ENCODE peak calls at places on chromosomes 13 and 19, in six cellular contexts. One of them, this sample, is unnamed.

GRCh38 chr13:56909896-56910600 is 230.7 kb upstream of the PRR20A start:
- DNase-seq in K562: no peak
- DNase-seq in IMR-90: no peak
- DNase-seq in H1: no peak
- DNase-seq in GM12878: no peak
- DNase-seq in HepG2: no peak
- DNase-seq in this sample: no peak

GRCh38 chr13:44365899-44366298 is 7.7 kb upstream of the SERP2 start:
- DNase-seq in K562: no peak
- DNase-seq in IMR-90: no peak
- DNase-seq in H1: no peak
- DNase-seq in GM12878: no peak
- DNase-seq in HepG2: peak; percentile 21
- DNase-seq in this sample: no peak

GRCh38 chr19:31214086-31214485 is 135.2 kb downstream of the TSHZ3 start:
- DNase-seq in K562: peak; percentile 41
- DNase-seq in IMR-90: peak; percentile 100
- DNase-seq in H1: no peak
- DNase-seq in GM12878: no peak
- DNase-seq in HepG2: no peak
- DNase-seq in this sample: no peak

GRCh38 chr13:23575632-23576031 is 5.4 kb downstream of the TNFRSF19 start:
- DNase-seq in K562: no peak
- DNase-seq in IMR-90: no peak
- DNase-seq in H1: no peak
- DNase-seq in GM12878: no peak
- DNase-seq in HepG2: no peak
- DNase-seq in this sample: no peak

GRCh38 chr19:23804676-23805075 is 46.0 kb upstream of the ZNF681 start:
- DNase-seq in K562: no peak
- DNase-seq in IMR-90: no peak
- DNase-seq in H1: no peak
- DNase-seq in GM12878: no peak
- DNase-seq in HepG2: no peak
- DNase-seq in this sample: no peak

GRCh38 chr13:110306960-110307696 is at the start of the genes COL4A1 and COL4A2:
- DNase-seq in K562: no peak
- DNase-seq in IMR-90: peak; percentile 77
- DNase-seq in H1: no peak
- DNase-seq in GM12878: no peak
- DNase-seq in HepG2: no peak
- DNase-seq in this sample: no peak

GRCh38 chr13:32381539-32381938 is 46.4 kb downstream of the N4BP2L1 start:
- DNase-seq in K562: peak; percentile 5
- DNase-seq in IMR-90: peak; percentile 37
- DNase-seq in H1: peak; percentile 3
- DNase-seq in GM12878: no peak
- DNase-seq in HepG2: peak; percentile 49
- DNase-seq in this sample: peak; percentile 2

GRCh38 chr19:19618384-19619051 is at the start of gene PBX4:
- DNase-seq in K562: peak; percentile 96
- DNase-seq in IMR-90: peak; percentile 82
- DNase-seq in H1: peak; percentile 91
- DNase-seq in GM12878: peak; percentile 87
- DNase-seq in HepG2: no peak
- DNase-seq in this sample: peak; percentile 86

GRCh38 chr13:67549331-67549730 is 319.2 kb upstream of the PCDH9 start:
- DNase-seq in K562: no peak
- DNase-seq in IMR-90: peak; percentile 91
- DNase-seq in H1: no peak
- DNase-seq in GM12878: no peak
- DNase-seq in HepG2: no peak
- DNase-seq in this sample: no peak

GRCh38 chr19:23415034-23415433 is 19.8 kb upstream of the ZNF91 start:
- DNase-seq in K562: no peak
- DNase-seq in IMR-90: no peak
- DNase-seq in H1: no peak
- DNase-seq in GM12878: no peak
- DNase-seq in HepG2: no peak
- DNase-seq in this sample: no peak

GRCh38 chr13:76816394-76816793 is 69.8 kb downstream of the KCTD12 start:
- DNase-seq in K562: no peak
- DNase-seq in IMR-90: no peak
- DNase-seq in H1: no peak
- DNase-seq in GM12878: no peak
- DNase-seq in HepG2: no peak
- DNase-seq in this sample: no peak

GRCh38 chr13:73368608-73369007 is 309.8 kb downstream of the KLF5 start:
- DNase-seq in K562: no peak
- DNase-seq in IMR-90: no peak
- DNase-seq in H1: no peak
- DNase-seq in GM12878: no peak
- DNase-seq in HepG2: no peak
- DNase-seq in this sample: no peak

GRCh38 chr13:78657699-78658629 is 991 bp downstream of the OBI1 start:
- DNase-seq in K562: peak; percentile 22
- DNase-seq in IMR-90: peak; percentile 8
- DNase-seq in H1: no peak
- DNase-seq in GM12878: no peak
- DNase-seq in HepG2: peak; percentile 74
- DNase-seq in this sample: no peak

DNA sequence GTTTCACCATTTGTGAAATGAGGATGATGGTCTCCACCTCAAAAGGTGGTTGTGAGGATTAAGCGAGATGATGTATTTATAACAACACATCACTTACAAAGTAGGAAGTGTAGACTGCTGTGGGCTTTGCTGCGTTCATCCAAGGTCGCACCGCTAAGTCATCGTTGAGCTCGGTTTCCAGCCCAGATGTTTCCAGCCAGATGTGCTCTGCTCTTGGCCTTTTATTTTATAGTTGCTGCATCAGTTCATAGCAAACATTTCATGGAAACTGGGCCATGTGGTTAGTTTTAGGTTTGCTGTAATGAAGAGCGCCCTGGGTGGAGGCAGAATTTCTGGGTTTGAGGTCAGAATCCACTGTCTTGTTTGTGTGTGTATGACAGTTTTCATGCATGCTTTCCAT is 76.5 kb upstream of the RNF113B start:
- DNase-seq in K562: no peak
- DNase-seq in IMR-90: no peak
- DNase-seq in H1: no peak
- DNase-seq in GM12878: no peak
- DNase-seq in HepG2: no peak
- DNase-seq in this sample: no peak
- TF ChIP-seq CEBPB in K562: no peak
- TF ChIP-seq CEBPB in IMR-90: no peak
- TF ChIP-seq CEBPB in H1: no peak
- TF ChIP-seq CEBPB in GM12878: no peak
- TF ChIP-seq CEBPB in HepG2: no peak
- TF ChIP-seq CEBPB in this sample: no peak

DNA sequence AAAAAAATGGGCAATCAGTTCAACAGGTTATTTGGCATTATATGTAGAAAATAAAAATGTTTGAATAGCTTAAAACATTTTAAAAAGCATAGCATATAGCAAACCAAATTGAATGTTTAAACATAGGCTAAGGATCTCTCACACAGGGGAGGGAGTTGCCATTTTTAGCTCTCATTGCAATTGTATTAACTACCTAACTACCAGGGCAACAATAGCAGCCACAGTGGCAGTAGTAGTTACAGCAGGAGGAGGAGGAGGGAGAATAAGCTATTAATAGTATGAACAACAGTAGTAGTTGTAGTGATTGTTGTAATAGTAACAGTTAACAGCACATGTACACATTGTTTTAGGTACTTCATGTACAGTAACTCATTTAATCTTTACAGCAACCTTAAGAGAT is 404.2 kb downstream of the KCNRG start:
- DNase-seq in K562: no peak
- DNase-seq in IMR-90: peak; percentile 17
- DNase-seq in H1: no peak
- DNase-seq in GM12878: no peak
- DNase-seq in HepG2: no peak
- DNase-seq in this sample: no peak
- H2AFZ ChIP-seq in K562: no peak overlapping the region
- H2AFZ ChIP-seq in IMR-90: no peak overlapping the region
- H2AFZ ChIP-seq in H1: no peak overlapping the region
- H2AFZ ChIP-seq in GM12878: no peak overlapping the region
- H2AFZ ChIP-seq in HepG2: no peak overlapping the region
- H2AFZ ChIP-seq in this sample: no peak overlapping the region

DNA sequence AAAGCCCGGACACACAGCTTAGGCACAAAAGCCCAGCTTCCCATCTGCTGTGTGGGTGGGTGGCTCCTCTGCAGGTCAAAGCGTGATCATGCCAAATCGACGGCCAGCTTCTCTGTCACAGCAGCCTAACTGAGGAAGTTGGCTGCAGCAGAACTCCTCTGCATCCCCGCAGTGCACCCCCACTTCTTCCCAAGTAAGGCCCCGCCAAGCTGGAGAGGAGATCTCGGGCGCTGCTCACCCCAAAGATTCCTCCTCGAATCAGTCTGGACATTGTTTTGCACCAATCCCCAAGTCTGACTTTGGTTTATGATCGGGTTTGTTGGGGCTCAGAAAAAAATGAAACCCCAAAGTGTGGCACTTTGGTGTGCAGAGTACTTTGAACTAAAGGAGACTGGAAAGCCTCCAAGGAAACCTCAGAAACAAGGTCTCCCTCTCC is 19.7 kb upstream of the CPB2 start:
- DNase-seq in K562: no peak
- DNase-seq in IMR-90: no peak
- DNase-seq in H1: no peak
- DNase-seq in GM12878: no peak
- DNase-seq in HepG2: no peak
- DNase-seq in this sample: no peak
- TF ChIP-seq POLR2A in K562: no peak
- TF ChIP-seq POLR2A in IMR-90: no peak
- TF ChIP-seq POLR2A in H1: no peak
- TF ChIP-seq POLR2A in GM12878: peak; percentile 82
- TF ChIP-seq POLR2A in HepG2: no peak
- TF ChIP-seq POLR2A in this sample: no peak

GRCh38 chr19:29793116-29793727 is 18.6 kb upstream of the CCNE1 start:
- DNase-seq in K562: no peak
- DNase-seq in IMR-90: no peak
- DNase-seq in H1: no peak
- DNase-seq in GM12878: no peak
- DNase-seq in HepG2: no peak
- DNase-seq in this sample: no peak
- TF ChIP-seq CEBPB in K562: no peak
- TF ChIP-seq CEBPB in IMR-90: no peak
- TF ChIP-seq CEBPB in H1: no peak
- TF ChIP-seq CEBPB in GM12878: no peak
- TF ChIP-seq CEBPB in HepG2: no peak
- TF ChIP-seq CEBPB in this sample: no peak

GRCh38 chr19:56321254-56321980 is 6.8 kb upstream of the ZSCAN5A start:
- DNase-seq in K562: peak; percentile 35
- DNase-seq in IMR-90: no peak
- DNase-seq in H1: no peak
- DNase-seq in GM12878: no peak
- DNase-seq in HepG2: no peak
- DNase-seq in this sample: no peak

GRCh38 chr19:56324425-56324824 is 9.8 kb upstream of the ZSCAN5A start:
- DNase-seq in K562: no peak
- DNase-seq in IMR-90: no peak
- DNase-seq in H1: no peak
- DNase-seq in GM12878: no peak
- DNase-seq in HepG2: no peak
- DNase-seq in this sample: no peak

GRCh38 chr19:56317749-56318148 is 3.1 kb upstream of the ZSCAN5A start:
- DNase-seq in K562: no peak
- DNase-seq in IMR-90: no peak
- DNase-seq in H1: no peak
- DNase-seq in GM12878: no peak
- DNase-seq in HepG2: no peak
- DNase-seq in this sample: no peak

GRCh38 chr19:56316728-56317127 is 2.1 kb upstream of the ZSCAN5A start:
- DNase-seq in K562: no peak
- DNase-seq in IMR-90: no peak
- DNase-seq in H1: no peak
- DNase-seq in GM12878: no peak
- DNase-seq in HepG2: peak; percentile 25
- DNase-seq in this sample: no peak

GRCh38 chr19:56321981-56322558 is 7.4 kb upstream of the ZSCAN5A start:
- DNase-seq in K562: peak; percentile 60
- DNase-seq in IMR-90: no peak
- DNase-seq in H1: no peak
- DNase-seq in GM12878: no peak
- DNase-seq in HepG2: no peak
- DNase-seq in this sample: no peak
- H2AFZ ChIP-seq in K562: peak overlapping the region; percentile 87
- H2AFZ ChIP-seq in IMR-90: no peak overlapping the region
- H2AFZ ChIP-seq in H1: no peak overlapping the region
- H2AFZ ChIP-seq in GM12878: no peak overlapping the region
- H2AFZ ChIP-seq in HepG2: no peak overlapping the region
- H2AFZ ChIP-seq in this sample: no peak overlapping the region

This sample was measured in HCT116.